ENCODE peak calls at places on chromosome 4, in seven cellular contexts. One of them, this sample, is unnamed. For H3K4me1, the result is how much of the 10 kb centered on the place peaks cover.

GRCh38 chr4:76758290-76758882 is 139.6 kb downstream of the SOWAHB start:
- DNase-seq in endothelial cell of umbilical vein: peak
- DNase-seq in upper lobe of left lung: no peak
- DNase-seq in sigmoid colon: no peak
- DNase-seq in suprapubic skin: no peak
- DNase-seq in K562: peak
- DNase-seq in HCT116: peak
- DNase-seq in this sample: no peak

GRCh38 chr4:141427726-141428296 is 207.1 kb downstream of the ZNF330 start:
- DNase-seq in endothelial cell of umbilical vein: no peak
- DNase-seq in upper lobe of left lung: no peak
- DNase-seq in sigmoid colon: no peak
- DNase-seq in suprapubic skin: no peak
- DNase-seq in K562: no peak
- DNase-seq in HCT116: no peak
- DNase-seq in this sample: no peak

GRCh38 chr4:4320951-4321714 is 31.1 kb downstream of the ZBTB49 start:
- DNase-seq in endothelial cell of umbilical vein: no peak
- DNase-seq in upper lobe of left lung: peak
- DNase-seq in sigmoid colon: peak
- DNase-seq in suprapubic skin: no peak
- DNase-seq in K562: peak
- DNase-seq in HCT116: no peak
- DNase-seq in this sample: no peak

GRCh38 chr4:4269856-4270255 is 20.1 kb downstream of the LYAR start:
- DNase-seq in endothelial cell of umbilical vein: peak
- DNase-seq in upper lobe of left lung: no peak
- DNase-seq in sigmoid colon: no peak
- DNase-seq in suprapubic skin: no peak
- DNase-seq in K562: no peak
- DNase-seq in HCT116: no peak
- DNase-seq in this sample: no peak

GRCh38 chr4:137156054-137156453 is 376.2 kb downstream of the PCDH18 start:
- DNase-seq in endothelial cell of umbilical vein: no peak
- DNase-seq in upper lobe of left lung: no peak
- DNase-seq in sigmoid colon: no peak
- DNase-seq in suprapubic skin: no peak
- DNase-seq in K562: no peak
- DNase-seq in HCT116: no peak
- DNase-seq in this sample: no peak

GRCh38 chr4:134072137-134072536 is 129.5 kb downstream of the PABPC4L start:
- DNase-seq in endothelial cell of umbilical vein: no peak
- DNase-seq in upper lobe of left lung: no peak
- DNase-seq in sigmoid colon: no peak
- DNase-seq in suprapubic skin: no peak
- DNase-seq in K562: no peak
- DNase-seq in HCT116: no peak
- DNase-seq in this sample: no peak

GRCh38 chr4:90403781-90404180 is 276.6 kb downstream of the CCSER1 start:
- DNase-seq in endothelial cell of umbilical vein: no peak
- DNase-seq in upper lobe of left lung: no peak
- DNase-seq in sigmoid colon: no peak
- DNase-seq in suprapubic skin: no peak
- DNase-seq in K562: no peak
- DNase-seq in HCT116: no peak
- DNase-seq in this sample: no peak

GRCh38 chr4:170026253-170026991 is at the start of gene MFAP3L:
- DNase-seq in endothelial cell of umbilical vein: peak
- DNase-seq in upper lobe of left lung: peak
- DNase-seq in sigmoid colon: peak
- DNase-seq in suprapubic skin: peak
- DNase-seq in K562: peak
- DNase-seq in HCT116: peak
- DNase-seq in this sample: peak

GRCh38 chr4:180134116-180134866 is 2108.9 kb upstream of the TENM3 start:
- DNase-seq in endothelial cell of umbilical vein: no peak
- DNase-seq in upper lobe of left lung: no peak
- DNase-seq in sigmoid colon: no peak
- DNase-seq in suprapubic skin: no peak
- DNase-seq in K562: no peak
- DNase-seq in HCT116: no peak
- DNase-seq in this sample: no peak

GRCh38 chr4:102789317-102789717 is 28.5 kb upstream of the MANBA start:
- DNase-seq in endothelial cell of umbilical vein: peak
- DNase-seq in upper lobe of left lung: no peak
- DNase-seq in sigmoid colon: no peak
- DNase-seq in suprapubic skin: no peak
- DNase-seq in K562: no peak
- DNase-seq in HCT116: no peak
- DNase-seq in this sample: no peak

GRCh38 chr4:1715002-1715761 is 3.1 kb upstream of the SLBP start:
- DNase-seq in endothelial cell of umbilical vein: no peak
- DNase-seq in upper lobe of left lung: no peak
- DNase-seq in sigmoid colon: no peak
- DNase-seq in suprapubic skin: no peak
- DNase-seq in K562: no peak
- DNase-seq in HCT116: no peak
- DNase-seq in this sample: no peak

GRCh38 chr4:4868506-4869379 is 9.3 kb downstream of the MSX1 start:
- DNase-seq in endothelial cell of umbilical vein: no peak
- DNase-seq in upper lobe of left lung: no peak
- DNase-seq in sigmoid colon: no peak
- DNase-seq in suprapubic skin: no peak
- DNase-seq in K562: no peak
- DNase-seq in HCT116: no peak
- DNase-seq in this sample: no peak

GRCh38 chr4:89519771-89520170 is 212.2 kb upstream of the GPRIN3 start:
- DNase-seq in endothelial cell of umbilical vein: no peak
- DNase-seq in upper lobe of left lung: no peak
- DNase-seq in sigmoid colon: no peak
- DNase-seq in suprapubic skin: no peak
- DNase-seq in K562: no peak
- DNase-seq in HCT116: no peak
- DNase-seq in this sample: no peak

GRCh38 chr4:87734084-87734483 is 65.3 kb upstream of the IBSP start:
- DNase-seq in endothelial cell of umbilical vein: no peak
- DNase-seq in upper lobe of left lung: no peak
- DNase-seq in sigmoid colon: no peak
- DNase-seq in suprapubic skin: no peak
- DNase-seq in K562: no peak
- DNase-seq in HCT116: no peak
- DNase-seq in this sample: no peak

GRCh38 chr4:89101256-89102161 is 9.8 kb upstream of the TIGD2 start:
- DNase-seq in endothelial cell of umbilical vein: no peak
- DNase-seq in upper lobe of left lung: no peak
- DNase-seq in sigmoid colon: no peak
- DNase-seq in suprapubic skin: no peak
- DNase-seq in K562: no peak
- DNase-seq in HCT116: no peak
- DNase-seq in this sample: no peak

GRCh38 chr4:28211714-28212470 is 1351.3 kb downstream of the STIM2 start:
- DNase-seq in endothelial cell of umbilical vein: no peak
- DNase-seq in upper lobe of left lung: no peak
- DNase-seq in sigmoid colon: no peak
- DNase-seq in suprapubic skin: no peak
- DNase-seq in K562: no peak
- DNase-seq in HCT116: no peak
- DNase-seq in this sample: no peak

GRCh38 chr4:11427201-11427996 is 1.3 kb downstream of the HS3ST1 start:
- DNase-seq in endothelial cell of umbilical vein: no peak
- DNase-seq in upper lobe of left lung: peak
- DNase-seq in sigmoid colon: no peak
- DNase-seq in suprapubic skin: no peak
- DNase-seq in K562: no peak
- DNase-seq in HCT116: no peak
- DNase-seq in this sample: no peak

GRCh38 chr4:159012381-159012780 is 90.5 kb upstream of the RAPGEF2 start:
- DNase-seq in endothelial cell of umbilical vein: no peak
- DNase-seq in upper lobe of left lung: no peak
- DNase-seq in sigmoid colon: no peak
- DNase-seq in suprapubic skin: no peak
- DNase-seq in K562: no peak
- DNase-seq in HCT116: no peak
- DNase-seq in this sample: no peak

GRCh38 chr4:101857176-101857575 is 66.6 kb downstream of the BANK1 start:
- DNase-seq in endothelial cell of umbilical vein: no peak
- DNase-seq in upper lobe of left lung: no peak
- DNase-seq in sigmoid colon: no peak
- DNase-seq in suprapubic skin: no peak
- DNase-seq in K562: no peak
- DNase-seq in HCT116: no peak
- DNase-seq in this sample: no peak

GRCh38 chr4:46442963-46443362 is 53.0 kb upstream of the GABRA2 start:
- DNase-seq in endothelial cell of umbilical vein: no peak
- DNase-seq in upper lobe of left lung: no peak
- DNase-seq in sigmoid colon: no peak
- DNase-seq in suprapubic skin: no peak
- DNase-seq in K562: no peak
- DNase-seq in HCT116: no peak
- DNase-seq in this sample: no peak

GRCh38 chr4:138804705-138805104 is 210.9 kb upstream of the NOCT start:
- DNase-seq in endothelial cell of umbilical vein: peak
- DNase-seq in upper lobe of left lung: no peak
- DNase-seq in sigmoid colon: no peak
- DNase-seq in suprapubic skin: no peak
- DNase-seq in K562: no peak
- DNase-seq in HCT116: no peak
- DNase-seq in this sample: no peak

GRCh38 chr4:139919513-139919912 is 234.5 kb downstream of the MAML3 start:
- DNase-seq in endothelial cell of umbilical vein: peak
- DNase-seq in upper lobe of left lung: no peak
- DNase-seq in sigmoid colon: no peak
- DNase-seq in suprapubic skin: no peak
- DNase-seq in K562: no peak
- DNase-seq in HCT116: no peak
- DNase-seq in this sample: no peak

GRCh38 chr4:139918591-139918990 is 235.4 kb downstream of the MAML3 start:
- DNase-seq in endothelial cell of umbilical vein: peak
- DNase-seq in upper lobe of left lung: no peak
- DNase-seq in sigmoid colon: no peak
- DNase-seq in suprapubic skin: no peak
- DNase-seq in K562: no peak
- DNase-seq in HCT116: no peak
- DNase-seq in this sample: no peak

GRCh38 chr4:139920552-139920951 is 233.4 kb downstream of the MAML3 start:
- DNase-seq in endothelial cell of umbilical vein: no peak
- DNase-seq in upper lobe of left lung: no peak
- DNase-seq in sigmoid colon: no peak
- DNase-seq in suprapubic skin: no peak
- DNase-seq in K562: no peak
- DNase-seq in HCT116: no peak
- DNase-seq in this sample: no peak

GRCh38 chr4:139917896-139918295 is 236.1 kb downstream of the MAML3 start:
- DNase-seq in endothelial cell of umbilical vein: no peak
- DNase-seq in upper lobe of left lung: no peak
- DNase-seq in sigmoid colon: no peak
- DNase-seq in suprapubic skin: no peak
- DNase-seq in K562: no peak
- DNase-seq in HCT116: no peak
- DNase-seq in this sample: no peak

DNA sequence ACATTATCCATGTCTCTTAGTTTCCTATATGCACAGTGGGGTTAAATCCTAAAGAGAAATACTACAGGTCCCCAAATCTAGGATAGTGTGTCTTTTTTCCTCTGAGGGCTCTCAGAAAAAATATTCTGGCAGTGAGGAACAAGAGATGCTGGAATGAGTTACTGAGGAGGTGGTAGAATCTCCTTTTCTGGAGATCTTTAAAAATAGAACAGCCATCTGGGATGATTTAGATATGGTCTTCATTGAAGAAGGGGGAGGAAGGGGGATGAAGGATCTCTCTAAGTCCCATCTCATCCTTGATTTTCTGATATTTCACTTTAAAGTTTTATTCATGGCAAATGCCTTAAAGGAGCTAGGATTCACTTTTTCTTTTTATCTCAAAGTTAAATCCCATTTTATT is 235.0 kb downstream of the MAML3 start:
- DNase-seq in endothelial cell of umbilical vein: no peak
- DNase-seq in upper lobe of left lung: no peak
- DNase-seq in sigmoid colon: no peak
- DNase-seq in suprapubic skin: no peak
- DNase-seq in K562: no peak
- DNase-seq in HCT116: no peak
- DNase-seq in this sample: no peak
- H3K27ac ChIP-seq in endothelial cell of umbilical vein: peak
- H3K27ac ChIP-seq in upper lobe of left lung: peak
- H3K27ac ChIP-seq in sigmoid colon: peak
- H3K27ac ChIP-seq in suprapubic skin: peak
- H3K27ac ChIP-seq in K562: no peak
- H3K27ac ChIP-seq in HCT116: no peak
- H3K27ac ChIP-seq in this sample: no peak

GRCh38 chr4:153083447-153083921 is 120.8 kb upstream of the TRIM2 start:
- DNase-seq in endothelial cell of umbilical vein: peak
- DNase-seq in upper lobe of left lung: no peak
- DNase-seq in sigmoid colon: no peak
- DNase-seq in suprapubic skin: no peak
- DNase-seq in K562: peak
- DNase-seq in HCT116: peak
- DNase-seq in this sample: peak
- TF ChIP-seq POLR2AphosphoS5 in endothelial cell of umbilical vein: no peak
- TF ChIP-seq POLR2AphosphoS5 in upper lobe of left lung: no peak
- TF ChIP-seq POLR2AphosphoS5 in sigmoid colon: no peak
- TF ChIP-seq POLR2AphosphoS5 in suprapubic skin: no peak
- TF ChIP-seq POLR2AphosphoS5 in K562: no peak
- TF ChIP-seq POLR2AphosphoS5 in HCT116: no peak
- TF ChIP-seq POLR2AphosphoS5 in this sample: no peak

DNA sequence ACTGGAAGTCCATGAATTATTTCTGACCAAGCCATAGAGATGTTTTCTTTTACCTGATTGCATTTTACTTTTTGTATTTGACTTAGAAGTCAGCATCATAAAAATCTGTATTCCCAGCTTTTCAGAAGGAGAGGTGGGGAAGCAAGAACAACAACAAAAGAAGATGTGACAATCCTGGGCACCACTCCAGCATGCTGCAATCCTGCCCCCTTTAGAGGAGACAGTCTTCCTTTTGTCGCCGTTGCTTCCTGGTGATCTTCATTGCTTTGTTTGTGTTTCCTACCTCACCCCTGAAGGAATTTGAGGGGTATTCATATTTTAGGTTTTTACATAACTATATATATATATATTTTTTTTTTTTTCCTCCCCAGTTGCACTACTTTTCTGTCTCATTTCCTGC is 3.8 kb downstream of the QRFPR start:
- DNase-seq in endothelial cell of umbilical vein: no peak
- DNase-seq in upper lobe of left lung: no peak
- DNase-seq in sigmoid colon: no peak
- DNase-seq in suprapubic skin: no peak
- DNase-seq in K562: no peak
- DNase-seq in HCT116: no peak
- DNase-seq in this sample: no peak
- H3K4me1 ChIP-seq in endothelial cell of umbilical vein: under half
- H3K4me1 ChIP-seq in upper lobe of left lung: under half
- H3K4me1 ChIP-seq in sigmoid colon: under half
- H3K4me1 ChIP-seq in suprapubic skin: under half
- H3K4me1 ChIP-seq in K562: under half
- H3K4me1 ChIP-seq in HCT116: under half
- H3K4me1 ChIP-seq in this sample: under half

DNA sequence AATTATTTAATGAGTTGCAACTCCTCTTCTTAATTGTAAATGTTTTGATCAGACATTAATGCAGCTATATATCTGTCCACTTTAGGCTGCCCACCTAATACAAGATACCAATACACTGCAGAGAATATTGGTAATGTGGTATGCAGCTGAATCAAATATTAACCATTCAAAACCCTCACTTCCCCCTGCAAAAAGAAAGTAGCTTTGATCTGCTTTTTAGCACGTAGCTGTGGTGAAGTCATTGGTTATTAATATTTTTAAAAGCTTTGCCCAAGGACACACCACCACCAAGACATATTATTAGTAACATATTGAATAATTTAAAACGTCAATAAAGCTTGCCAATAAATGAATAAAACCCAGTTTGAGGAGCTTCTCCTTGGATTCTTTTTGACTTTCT is 28.6 kb upstream of the CYP2U1 start:
- DNase-seq in endothelial cell of umbilical vein: no peak
- DNase-seq in upper lobe of left lung: no peak
- DNase-seq in sigmoid colon: no peak
- DNase-seq in suprapubic skin: no peak
- DNase-seq in K562: no peak
- DNase-seq in HCT116: no peak
- DNase-seq in this sample: no peak
- H3K27ac ChIP-seq in endothelial cell of umbilical vein: no peak
- H3K27ac ChIP-seq in upper lobe of left lung: no peak
- H3K27ac ChIP-seq in sigmoid colon: peak
- H3K27ac ChIP-seq in suprapubic skin: no peak
- H3K27ac ChIP-seq in K562: no peak
- H3K27ac ChIP-seq in HCT116: no peak
- H3K27ac ChIP-seq in this sample: no peak

This sample was measured in stomach.